ENCODE peak calls at places on chromosome 2, in eight cellular contexts. P, K, M, C, Y, S, V and L are unnamed samples.

GRCh38 chr2:21748501-21748900 is 624.7 kb downstream of the TDRD15 start:
- DNase-seq in V (no peak), Y (no peak), K (no peak), S (no peak), C (no peak), P (no peak), M (no peak), L (no peak)

GRCh38 chr2:133605031-133605773 is 36.9 kb upstream of the NCKAP5 start:
- DNase-seq in V (no peak), Y (no peak), K (no peak), P (no peak), M (no peak), C (no peak), S (no peak), L (no peak)

GRCh38 chr2:222355860-222356259 is 57.1 kb upstream of the PAX3 start:
- DNase-seq in Y (no peak), S (no peak), V (no peak), K (no peak), M (no peak), C (no peak), P (no peak), L (no peak)

GRCh38 chr2:120794716-120795115 is 59.0 kb downstream of the GLI2 start:
- DNase-seq in V (no peak), Y (no peak), M (no peak), P (no peak), K (no peak), C (no peak), S (no peak), L (no peak)

GRCh38 chr2:85516649-85517389 is 22.1 kb upstream of the MAT2A start:
- DNase-seq in M (no peak), Y (no peak), V (no peak), P (no peak), S (no peak), C (no peak), K (peak), L (no peak)

GRCh38 chr2:72414108-72414507 is 266.4 kb upstream of the CYP26B1 start:
- DNase-seq in P (no peak), Y (no peak), M (no peak), S (peak), V (no peak), C (no peak), K (no peak), L (no peak)

GRCh38 chr2:174246944-174247381 is 1.4 kb downstream of the OLA1 start:
- DNase-seq in P (no peak), V (no peak), C (no peak), M (no peak), S (no peak), K (no peak), Y (peak), L (no peak)

GRCh38 chr2:55311444-55311870 is 42.4 kb upstream of the MTIF2 start:
- DNase-seq in V (no peak), K (no peak), S (no peak), Y (no peak), M (no peak), C (no peak), P (no peak), L (no peak)

GRCh38 chr2:179057737-179058136 is 7.8 kb upstream of the CCDC141 start:
- DNase-seq in M (no peak), S (no peak), C (no peak), K (no peak), P (no peak), Y (no peak), V (no peak), L (no peak)

GRCh38 chr2:854460-854859 is 96.2 kb upstream of the SNTG2 start:
- DNase-seq in P (no peak), K (peak), C (no peak), V (no peak), M (peak), S (peak), Y (peak), L (no peak)

GRCh38 chr2:203758841-203759691 is 52.6 kb downstream of the CD28 start:
- DNase-seq in M (no peak), K (no peak), Y (no peak), P (no peak), V (no peak), C (peak), S (no peak), L (no peak)

GRCh38 chr2:1572638-1573037 is 159.4 kb downstream of the TPO start:
- DNase-seq in C (no peak), K (no peak), P (no peak), Y (peak), S (no peak), V (no peak), M (peak), L (no peak)

GRCh38 chr2:236665130-236665529 is 95.5 kb downstream of the ACKR3 start:
- DNase-seq in C (no peak), Y (no peak), P (no peak), V (no peak), K (no peak), M (no peak), S (no peak), L (no peak)

GRCh38 chr2:51620830-51621229 is 588.9 kb upstream of the NRXN1 start:
- DNase-seq in K (no peak), C (no peak), V (no peak), M (no peak), S (no peak), P (no peak), Y (no peak), L (no peak)

GRCh38 chr2:148560501-148560900 is 84.0 kb upstream of the EPC2 start:
- DNase-seq in C (no peak), M (no peak), K (no peak), Y (no peak), S (no peak), V (no peak), P (no peak), L (no peak)